ENCODE peak calls at places on chromosomes 7 and 10, in six cellular contexts. F is foreskin melanocyte, R is posterior vena cava, M is OCI-LY7, S is HT1080, V is GM12865. D is an unnamed sample.

GRCh38 chr10:43260911-43261577 is 5.8 kb downstream of the RASGEF1A start:
- DNase-seq in F (no peak), R (no peak), M (no peak), S (no peak), V (no peak), D (no peak)

GRCh38 chr10:102159051-102159597 is 6.9 kb downstream of the NOLC1 start:
- DNase-seq in F (no peak), R (peak; percentile 18), M (no peak), S (peak; percentile 29), V (no peak), D (no peak)

GRCh38 chr10:68871105-68871711 is 29.9 kb upstream of the DDX50 start:
- DNase-seq in F (no peak), R (no peak), M (no peak), S (peak; percentile 18), V (no peak), D (no peak)

GRCh38 chr7:96187735-96188622 is 133.9 kb downstream of the SLC25A13 start:
- DNase-seq in F (no peak), R (no peak), M (no peak), S (no peak), V (no peak), D (no peak)

GRCh38 chr7:115476666-115477065 is 553.9 kb downstream of the TFEC start:
- DNase-seq in F (no peak), R (no peak), M (no peak), S (no peak), V (no peak), D (no peak)

GRCh38 chr7:40715053-40715430 is 580.2 kb downstream of the SUGCT start:
- DNase-seq in F (no peak), R (no peak), M (no peak), S (no peak), V (no peak), D (no peak)

GRCh38 chr7:5699951-5700384 is 81.5 kb downstream of the RNF216 start:
- DNase-seq in F (no peak), R (no peak), M (peak; percentile 25), S (no peak), V (peak; percentile 96), D (peak; percentile 55)

GRCh38 chr10:131693766-131694165 is 207.0 kb upstream of the PPP2R2D start:
- DNase-seq in F (no peak), R (peak; percentile 60), M (no peak), S (no peak), V (no peak), D (no peak)

GRCh38 chr7:150368884-150369739 is 490 bp downstream of the REPIN1 start:
- DNase-seq in F (peak; percentile 61), R (no peak), M (peak; percentile 65), S (peak; percentile 53), V (peak; percentile 89), D (no peak)

GRCh38 chr7:46201966-46202365 is 280.9 kb upstream of the IGFBP3 start:
- DNase-seq in F (no peak), R (no peak), M (no peak), S (no peak), V (no peak), D (no peak)

GRCh38 chr10:34908472-34908871 is 93.4 kb upstream of the PARD3 start:
- DNase-seq in F (no peak), R (peak; percentile 72), M (no peak), S (no peak), V (no peak), D (no peak)

GRCh38 chr7:125773113-125773800 is 843.6 kb upstream of the POT1 start:
- DNase-seq in F (no peak), R (peak; percentile 69), M (no peak), S (no peak), V (no peak), D (no peak)

GRCh38 chr7:47786557-47787248 is 161.6 kb downstream of the PKD1L1 start:
- DNase-seq in F (peak; percentile 97), R (peak; percentile 87), M (no peak), S (peak; percentile 100), V (no peak), D (peak; percentile 25)

GRCh38 chr7:55279080-55279845 is 85.9 kb upstream of the LANCL2 start:
- DNase-seq in F (no peak), R (no peak), M (no peak), S (no peak), V (no peak), D (no peak)

GRCh38 chr10:82037076-82037475 is 162.1 kb downstream of the NRG3 start:
- DNase-seq in F (peak; percentile 90), R (no peak), M (no peak), S (peak; percentile 18), V (no peak), D (peak; percentile 81)

GRCh38 chr10:92541583-92541982 is 32.3 kb downstream of the IDE start:
- DNase-seq in F (no peak), R (no peak), M (no peak), S (no peak), V (no peak), D (no peak)

GRCh38 chr10:34816067-34817002 is 1.2 kb upstream of the PARD3 start:
- DNase-seq in F (no peak), R (no peak), M (no peak), S (no peak), V (no peak), D (no peak)

D was measured in hypothalamus.